ENCODE peak calls at places on chromosomes 3 and 15, in nine cellular contexts. One of them, this sample, is unnamed.

GRCh38 chr3:48685603-48686511 is at the start of gene NCKIPSD:
- DNase-seq in CD8-positive, alpha-beta T cell: peak
- DNase-seq in mesenchymal stem cell: peak
- DNase-seq in neural progenitor cell: peak
- DNase-seq in astrocyte of the spinal cord: peak
- DNase-seq in AG10803: peak
- DNase-seq in ovary: peak
- DNase-seq in SJSA1: peak
- DNase-seq in HL-60: peak
- DNase-seq in this sample: peak

GRCh38 chr3:111762535-111762934 is 96.5 kb upstream of the PHLDB2 start:
- DNase-seq in CD8-positive, alpha-beta T cell: no peak
- DNase-seq in mesenchymal stem cell: peak
- DNase-seq in neural progenitor cell: no peak
- DNase-seq in astrocyte of the spinal cord: peak
- DNase-seq in AG10803: no peak
- DNase-seq in ovary: no peak
- DNase-seq in SJSA1: no peak
- DNase-seq in HL-60: no peak
- DNase-seq in this sample: peak

GRCh38 chr3:134312072-134312872 is 61.6 kb upstream of the RYK start:
- DNase-seq in CD8-positive, alpha-beta T cell: no peak
- DNase-seq in mesenchymal stem cell: no peak
- DNase-seq in neural progenitor cell: peak
- DNase-seq in astrocyte of the spinal cord: peak
- DNase-seq in AG10803: peak
- DNase-seq in ovary: peak
- DNase-seq in SJSA1: no peak
- DNase-seq in HL-60: no peak
- DNase-seq in this sample: no peak

GRCh38 chr15:85374831-85375230 is 5.6 kb upstream of the AKAP13 start:
- DNase-seq in CD8-positive, alpha-beta T cell: no peak
- DNase-seq in mesenchymal stem cell: no peak
- DNase-seq in neural progenitor cell: no peak
- DNase-seq in astrocyte of the spinal cord: no peak
- DNase-seq in AG10803: no peak
- DNase-seq in ovary: no peak
- DNase-seq in SJSA1: no peak
- DNase-seq in HL-60: no peak
- DNase-seq in this sample: no peak

GRCh38 chr3:105094588-105094987 is 272.1 kb upstream of the ALCAM start:
- DNase-seq in CD8-positive, alpha-beta T cell: no peak
- DNase-seq in mesenchymal stem cell: no peak
- DNase-seq in neural progenitor cell: no peak
- DNase-seq in astrocyte of the spinal cord: no peak
- DNase-seq in AG10803: no peak
- DNase-seq in ovary: no peak
- DNase-seq in SJSA1: no peak
- DNase-seq in HL-60: no peak
- DNase-seq in this sample: no peak

GRCh38 chr3:156522673-156523072 is 32.2 kb downstream of the SSR3 start:
- DNase-seq in CD8-positive, alpha-beta T cell: no peak
- DNase-seq in mesenchymal stem cell: no peak
- DNase-seq in neural progenitor cell: no peak
- DNase-seq in astrocyte of the spinal cord: no peak
- DNase-seq in AG10803: no peak
- DNase-seq in ovary: no peak
- DNase-seq in SJSA1: no peak
- DNase-seq in HL-60: no peak
- DNase-seq in this sample: no peak

GRCh38 chr15:48190932-48191573 is 412 bp upstream of the CTXN2 start:
- DNase-seq in CD8-positive, alpha-beta T cell: no peak
- DNase-seq in mesenchymal stem cell: peak
- DNase-seq in neural progenitor cell: peak
- DNase-seq in astrocyte of the spinal cord: peak
- DNase-seq in AG10803: peak
- DNase-seq in ovary: peak
- DNase-seq in SJSA1: peak
- DNase-seq in HL-60: peak
- DNase-seq in this sample: peak

GRCh38 chr3:50433954-50434353 is 69.5 kb downstream of the CACNA2D2 start:
- DNase-seq in CD8-positive, alpha-beta T cell: no peak
- DNase-seq in mesenchymal stem cell: no peak
- DNase-seq in neural progenitor cell: no peak
- DNase-seq in astrocyte of the spinal cord: no peak
- DNase-seq in AG10803: no peak
- DNase-seq in ovary: no peak
- DNase-seq in SJSA1: no peak
- DNase-seq in HL-60: no peak
- DNase-seq in this sample: no peak

GRCh38 chr15:49494842-49495241 is 71.8 kb downstream of the FGF7 start:
- DNase-seq in CD8-positive, alpha-beta T cell: no peak
- DNase-seq in mesenchymal stem cell: no peak
- DNase-seq in neural progenitor cell: no peak
- DNase-seq in astrocyte of the spinal cord: no peak
- DNase-seq in AG10803: no peak
- DNase-seq in ovary: no peak
- DNase-seq in SJSA1: no peak
- DNase-seq in HL-60: no peak
- DNase-seq in this sample: peak

GRCh38 chr3:79390352-79390751 is 377.4 kb downstream of the ROBO1 start:
- DNase-seq in CD8-positive, alpha-beta T cell: no peak
- DNase-seq in mesenchymal stem cell: no peak
- DNase-seq in neural progenitor cell: no peak
- DNase-seq in astrocyte of the spinal cord: no peak
- DNase-seq in AG10803: no peak
- DNase-seq in ovary: no peak
- DNase-seq in SJSA1: no peak
- DNase-seq in HL-60: no peak
- DNase-seq in this sample: no peak

GRCh38 chr3:189999718-190000117 is 121.0 kb downstream of the P3H2 start:
- DNase-seq in CD8-positive, alpha-beta T cell: no peak
- DNase-seq in mesenchymal stem cell: no peak
- DNase-seq in neural progenitor cell: no peak
- DNase-seq in astrocyte of the spinal cord: peak
- DNase-seq in AG10803: no peak
- DNase-seq in ovary: no peak
- DNase-seq in SJSA1: no peak
- DNase-seq in HL-60: no peak
- DNase-seq in this sample: no peak

DNA sequence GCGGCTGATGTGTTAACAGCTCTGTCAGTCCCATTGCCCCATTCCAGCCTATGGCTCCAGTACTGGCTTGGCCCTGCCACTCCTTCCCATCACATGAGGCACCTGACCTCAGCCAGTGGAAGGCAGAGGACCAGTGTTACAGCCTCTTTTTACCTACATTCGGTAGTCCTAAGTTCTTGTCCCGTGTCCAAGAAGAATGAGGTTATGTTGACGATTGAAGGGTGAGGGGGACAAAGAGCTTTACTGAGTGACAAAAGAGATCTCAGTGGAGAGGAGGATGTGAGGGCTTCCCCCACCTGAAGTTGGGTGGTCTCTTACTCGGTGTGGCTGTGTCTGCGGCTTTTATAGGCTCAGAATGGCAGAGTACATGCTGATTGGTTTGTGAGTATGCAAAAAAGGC is 7.3 kb upstream of the MPI start:
- DNase-seq in CD8-positive, alpha-beta T cell: no peak
- DNase-seq in mesenchymal stem cell: no peak
- DNase-seq in neural progenitor cell: no peak
- DNase-seq in astrocyte of the spinal cord: no peak
- DNase-seq in AG10803: no peak
- DNase-seq in ovary: no peak
- DNase-seq in SJSA1: no peak
- DNase-seq in HL-60: no peak
- DNase-seq in this sample: no peak
- H3K4me3 ChIP-seq in CD8-positive, alpha-beta T cell: no peak
- H3K4me3 ChIP-seq in mesenchymal stem cell: no peak
- H3K4me3 ChIP-seq in neural progenitor cell: no peak
- H3K4me3 ChIP-seq in astrocyte of the spinal cord: no peak
- H3K4me3 ChIP-seq in AG10803: no peak
- H3K4me3 ChIP-seq in ovary: no peak
- H3K4me3 ChIP-seq in SJSA1: no peak
- H3K4me3 ChIP-seq in HL-60: no peak
- H3K4me3 ChIP-seq in this sample: no peak

GRCh38 chr15:53757906-53758305 is 1.6 kb downstream of the WDR72 start:
- DNase-seq in CD8-positive, alpha-beta T cell: no peak
- DNase-seq in mesenchymal stem cell: no peak
- DNase-seq in neural progenitor cell: no peak
- DNase-seq in astrocyte of the spinal cord: no peak
- DNase-seq in AG10803: no peak
- DNase-seq in ovary: no peak
- DNase-seq in SJSA1: no peak
- DNase-seq in HL-60: no peak
- DNase-seq in this sample: no peak

GRCh38 chr15:53759333-53759975 is at the start of gene WDR72:
- DNase-seq in CD8-positive, alpha-beta T cell: no peak
- DNase-seq in mesenchymal stem cell: no peak
- DNase-seq in neural progenitor cell: peak
- DNase-seq in astrocyte of the spinal cord: no peak
- DNase-seq in AG10803: no peak
- DNase-seq in ovary: no peak
- DNase-seq in SJSA1: no peak
- DNase-seq in HL-60: no peak
- DNase-seq in this sample: no peak

GRCh38 chr15:53762916-53763315 is 3.5 kb upstream of the WDR72 start:
- DNase-seq in CD8-positive, alpha-beta T cell: no peak
- DNase-seq in mesenchymal stem cell: no peak
- DNase-seq in neural progenitor cell: no peak
- DNase-seq in astrocyte of the spinal cord: no peak
- DNase-seq in AG10803: no peak
- DNase-seq in ovary: no peak
- DNase-seq in SJSA1: no peak
- DNase-seq in HL-60: no peak
- DNase-seq in this sample: no peak

GRCh38 chr15:53753813-53754212 is 5.7 kb downstream of the WDR72 start:
- DNase-seq in CD8-positive, alpha-beta T cell: no peak
- DNase-seq in mesenchymal stem cell: no peak
- DNase-seq in neural progenitor cell: no peak
- DNase-seq in astrocyte of the spinal cord: no peak
- DNase-seq in AG10803: no peak
- DNase-seq in ovary: no peak
- DNase-seq in SJSA1: no peak
- DNase-seq in HL-60: no peak
- DNase-seq in this sample: no peak

DNA sequence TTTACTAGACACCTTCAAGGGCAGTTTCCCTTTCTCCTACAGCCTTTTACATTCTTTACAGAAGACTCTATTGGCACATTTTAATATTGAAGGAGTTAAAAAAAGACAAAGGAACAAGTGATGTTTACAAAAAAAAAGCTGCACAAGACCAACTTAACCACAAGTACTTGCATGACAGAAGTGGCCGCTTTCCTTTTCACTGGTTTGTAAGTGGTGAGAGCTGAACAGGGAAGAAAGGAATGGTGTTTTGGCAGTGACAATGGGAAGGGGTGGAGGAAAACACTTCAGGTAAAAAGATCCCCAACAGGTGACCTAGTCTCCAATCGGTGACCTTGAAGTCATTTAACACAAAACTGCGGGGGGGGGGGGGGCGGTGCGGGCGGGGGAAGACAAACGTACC is 1.1 kb downstream of the WDR72 start:
- DNase-seq in CD8-positive, alpha-beta T cell: no peak
- DNase-seq in mesenchymal stem cell: no peak
- DNase-seq in neural progenitor cell: no peak
- DNase-seq in astrocyte of the spinal cord: no peak
- DNase-seq in AG10803: no peak
- DNase-seq in ovary: no peak
- DNase-seq in SJSA1: no peak
- DNase-seq in HL-60: no peak
- DNase-seq in this sample: no peak
- H3K4me3 ChIP-seq in CD8-positive, alpha-beta T cell: no peak
- H3K4me3 ChIP-seq in mesenchymal stem cell: no peak
- H3K4me3 ChIP-seq in neural progenitor cell: no peak
- H3K4me3 ChIP-seq in astrocyte of the spinal cord: no peak
- H3K4me3 ChIP-seq in AG10803: no peak
- H3K4me3 ChIP-seq in ovary: no peak
- H3K4me3 ChIP-seq in SJSA1: no peak
- H3K4me3 ChIP-seq in HL-60: no peak
- H3K4me3 ChIP-seq in this sample: no peak

GRCh38 chr15:78810377-78811123 is 714 bp downstream of the ADAMTS7 start:
- DNase-seq in CD8-positive, alpha-beta T cell: no peak
- DNase-seq in mesenchymal stem cell: peak
- DNase-seq in neural progenitor cell: peak
- DNase-seq in astrocyte of the spinal cord: peak
- DNase-seq in AG10803: peak
- DNase-seq in ovary: peak
- DNase-seq in SJSA1: peak
- DNase-seq in HL-60: no peak
- DNase-seq in this sample: peak

GRCh38 chr15:78810003-78810376 is 1.3 kb downstream of the ADAMTS7 start:
- DNase-seq in CD8-positive, alpha-beta T cell: no peak
- DNase-seq in mesenchymal stem cell: no peak
- DNase-seq in neural progenitor cell: no peak
- DNase-seq in astrocyte of the spinal cord: no peak
- DNase-seq in AG10803: no peak
- DNase-seq in ovary: no peak
- DNase-seq in SJSA1: no peak
- DNase-seq in HL-60: no peak
- DNase-seq in this sample: no peak

GRCh38 chr15:78811124-78811824 is at the start of gene ADAMTS7:
- DNase-seq in CD8-positive, alpha-beta T cell: peak
- DNase-seq in mesenchymal stem cell: peak
- DNase-seq in neural progenitor cell: peak
- DNase-seq in astrocyte of the spinal cord: peak
- DNase-seq in AG10803: peak
- DNase-seq in ovary: peak
- DNase-seq in SJSA1: peak
- DNase-seq in HL-60: no peak
- DNase-seq in this sample: peak

GRCh38 chr15:78807359-78807758 is 3.9 kb downstream of the ADAMTS7 start:
- DNase-seq in CD8-positive, alpha-beta T cell: no peak
- DNase-seq in mesenchymal stem cell: no peak
- DNase-seq in neural progenitor cell: no peak
- DNase-seq in astrocyte of the spinal cord: no peak
- DNase-seq in AG10803: no peak
- DNase-seq in ovary: no peak
- DNase-seq in SJSA1: no peak
- DNase-seq in HL-60: no peak
- DNase-seq in this sample: no peak

DNA sequence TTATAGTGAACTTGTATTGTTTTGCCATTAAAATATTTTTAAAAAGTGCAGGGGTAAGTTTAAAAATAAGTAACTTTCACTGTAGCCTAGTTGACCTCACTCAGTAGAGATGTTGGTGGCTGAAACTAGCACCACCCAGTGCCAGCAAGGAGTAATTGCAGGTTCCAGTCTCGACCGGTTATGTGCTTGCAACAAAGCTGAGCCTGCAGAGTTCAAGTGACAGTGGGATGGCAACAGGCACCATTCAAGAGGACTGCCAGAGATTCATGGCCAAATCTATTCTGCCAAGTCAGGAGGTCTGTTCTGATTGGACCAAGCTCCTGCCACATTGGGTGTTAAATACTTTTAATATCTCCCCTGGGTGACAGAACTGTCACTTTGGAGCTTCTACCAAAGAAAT is 2.7 kb downstream of the ADAMTS7 start:
- DNase-seq in CD8-positive, alpha-beta T cell: no peak
- DNase-seq in mesenchymal stem cell: no peak
- DNase-seq in neural progenitor cell: peak
- DNase-seq in astrocyte of the spinal cord: peak
- DNase-seq in AG10803: no peak
- DNase-seq in ovary: no peak
- DNase-seq in SJSA1: no peak
- DNase-seq in HL-60: no peak
- DNase-seq in this sample: peak
- H3K4me3 ChIP-seq in CD8-positive, alpha-beta T cell: no peak
- H3K4me3 ChIP-seq in mesenchymal stem cell: no peak
- H3K4me3 ChIP-seq in neural progenitor cell: no peak
- H3K4me3 ChIP-seq in astrocyte of the spinal cord: no peak
- H3K4me3 ChIP-seq in AG10803: no peak
- H3K4me3 ChIP-seq in ovary: no peak
- H3K4me3 ChIP-seq in SJSA1: no peak
- H3K4me3 ChIP-seq in HL-60: no peak
- H3K4me3 ChIP-seq in this sample: no peak

GRCh38 chr15:98727115-98728040 is 79.0 kb downstream of the IGF1R start:
- DNase-seq in CD8-positive, alpha-beta T cell: no peak
- DNase-seq in mesenchymal stem cell: peak
- DNase-seq in neural progenitor cell: peak
- DNase-seq in astrocyte of the spinal cord: peak
- DNase-seq in AG10803: peak
- DNase-seq in ovary: peak
- DNase-seq in SJSA1: peak
- DNase-seq in HL-60: no peak
- DNase-seq in this sample: peak
- H3K4me3 ChIP-seq in CD8-positive, alpha-beta T cell: no peak
- H3K4me3 ChIP-seq in mesenchymal stem cell: no peak
- H3K4me3 ChIP-seq in neural progenitor cell: no peak
- H3K4me3 ChIP-seq in astrocyte of the spinal cord: no peak
- H3K4me3 ChIP-seq in AG10803: peak
- H3K4me3 ChIP-seq in ovary: no peak
- H3K4me3 ChIP-seq in SJSA1: no peak
- H3K4me3 ChIP-seq in HL-60: no peak
- H3K4me3 ChIP-seq in this sample: no peak

This sample was measured in fibroblast of pulmonary artery.